ENCODE peak calls at places on chromosome 15, in six cellular contexts. O, N, M, J, U and A are unnamed samples.

GRCh38 chr15:41561777-41562145 is 2.7 kb downstream of the TYRO3 start:
- DNase-seq in O (no peak), N (no peak), M (peak), J (no peak), U (no peak), A (no peak)

GRCh38 chr15:83982748-83983147 is 252.8 kb upstream of the GOLGA6L4 start:
- DNase-seq in O (no peak), N (no peak), M (no peak), J (no peak), U (no peak), A (no peak)

GRCh38 chr15:70409388-70409787 is 311.7 kb upstream of the TLE3 start:
- DNase-seq in O (no peak), N (no peak), M (no peak), J (no peak), U (no peak), A (no peak)

GRCh38 chr15:78727561-78727960 is 83.7 kb downstream of the ADAMTS7 start:
- DNase-seq in O (peak), N (no peak), M (no peak), J (no peak), U (no peak), A (no peak)

GRCh38 chr15:79592126-79592525 is 160.0 kb downstream of the MINAR1 start:
- DNase-seq in O (no peak), N (no peak), M (no peak), J (no peak), U (no peak), A (no peak)

GRCh38 chr15:66919421-66919820 is 146.0 kb upstream of the SMAD3 start:
- DNase-seq in O (no peak), N (no peak), M (no peak), J (no peak), U (no peak), A (no peak)

GRCh38 chr15:70114226-70114625 is 16.5 kb upstream of the TLE3 start:
- DNase-seq in O (peak), N (no peak), M (no peak), J (no peak), U (no peak), A (no peak)

GRCh38 chr15:66788024-66788423 is 86.0 kb downstream of the SMAD6 start:
- DNase-seq in O (no peak), N (no peak), M (no peak), J (no peak), U (no peak), A (no peak)

GRCh38 chr15:48486228-48486627 is 155.0 kb downstream of the DUT start:
- DNase-seq in O (no peak), N (no peak), M (no peak), J (peak), U (no peak), A (no peak)

GRCh38 chr15:60519218-60519617 is 40.3 kb upstream of the ICE2 start:
- DNase-seq in O (peak), N (no peak), M (peak), J (no peak), U (no peak), A (no peak)

GRCh38 chr15:49103676-49104075 is 51.7 kb downstream of the COPS2 start:
- DNase-seq in O (no peak), N (no peak), M (peak), J (no peak), U (no peak), A (no peak)

GRCh38 chr15:65275104-65275727 is 11.5 kb downstream of the PARP16 start:
- DNase-seq in O (no peak), N (no peak), M (no peak), J (no peak), U (peak), A (peak)

GRCh38 chr15:51731549-51732267 is 5.7 kb downstream of the LYSMD2 start:
- DNase-seq in O (peak), N (no peak), M (no peak), J (peak), U (no peak), A (peak)

GRCh38 chr15:33964665-33965040 is 3.6 kb upstream of the CHRM5 start:
- DNase-seq in O (no peak), N (no peak), M (no peak), J (no peak), U (no peak), A (no peak)

GRCh38 chr15:60406513-60407124 is 8.8 kb upstream of the ANXA2 start:
- DNase-seq in O (no peak), N (no peak), M (no peak), J (no peak), U (no peak), A (no peak)

GRCh38 chr15:94348084-94348483 is 116.7 kb downstream of the MCTP2 start:
- DNase-seq in O (no peak), N (no peak), M (no peak), J (no peak), U (no peak), A (no peak)

GRCh38 chr15:33865416-33865815 is 102.9 kb upstream of the CHRM5 start:
- DNase-seq in O (peak), N (no peak), M (no peak), J (no peak), U (no peak), A (no peak)

GRCh38 chr15:99704444-99704838 is 28.8 kb downstream of the LYSMD4 start:
- DNase-seq in O (peak), N (peak), M (peak), J (peak), U (no peak), A (peak)

GRCh38 chr15:40787991-40788390 is 18.2 kb downstream of the C15orf62 start:
- DNase-seq in O (no peak), N (peak), M (no peak), J (no peak), U (no peak), A (no peak)

GRCh38 chr15:27906802-27907201 is 192.3 kb downstream of the OCA2 start:
- DNase-seq in O (no peak), N (no peak), M (no peak), J (peak), U (no peak), A (no peak)

GRCh38 chr15:28017423-28017924 is 81.6 kb downstream of the OCA2 start:
- DNase-seq in O (no peak), N (peak), M (no peak), J (no peak), U (no peak), A (no peak)

GRCh38 chr15:59315914-59316428 is 56.7 kb downstream of the MYO1E start:
- DNase-seq in O (peak), N (peak), M (no peak), J (no peak), U (no peak), A (no peak)

GRCh38 chr15:67127925-67128324 is 62.5 kb downstream of the SMAD3 start:
- DNase-seq in O (peak), N (no peak), M (peak), J (peak), U (no peak), A (no peak)

GRCh38 chr15:63605816-63606215 is 8.6 kb downstream of the FBXL22 start:
- DNase-seq in O (peak), N (no peak), M (no peak), J (peak), U (peak), A (peak)

GRCh38 chr15:68581725-68582124 is 2.9 kb downstream of the CORO2B start:
- DNase-seq in O (peak), N (no peak), M (no peak), J (no peak), U (no peak), A (no peak)

GRCh38 chr15:48913141-48913540 is 35.2 kb downstream of the EID1 start:
- DNase-seq in O (peak), N (no peak), M (no peak), J (no peak), U (no peak), A (no peak)

GRCh38 chr15:40307421-40308165 is at the start of gene PLCB2:
- DNase-seq in O (no peak), N (peak), M (no peak), J (peak), U (peak), A (peak)

GRCh38 chr15:48423342-48423741 is 92.1 kb downstream of the DUT start:
- DNase-seq in O (no peak), N (no peak), M (no peak), J (peak), U (no peak), A (no peak)

GRCh38 chr15:69388259-69388658 is 25.9 kb upstream of the KIF23 start:
- DNase-seq in O (peak), N (no peak), M (no peak), J (no peak), U (no peak), A (no peak)

GRCh38 chr15:38651328-38652038 is 86.9 kb upstream of the RASGRP1 start:
- DNase-seq in O (no peak), N (no peak), M (no peak), J (no peak), U (peak), A (peak)

GRCh38 chr15:74253276-74253921 is 17.3 kb downstream of the CCDC33 start:
- DNase-seq in O (no peak), N (no peak), M (no peak), J (no peak), U (no peak), A (no peak)

GRCh38 chr15:49895337-49896223 is 223.5 kb downstream of the ATP8B4 start:
- DNase-seq in O (no peak), N (no peak), M (no peak), J (no peak), U (no peak), A (no peak)